ENCODE peak calls at places on chromosome 1, in six cellular contexts. R, S, X, U, M and Z are unnamed samples.

GRCh38 chr1:22331618-22332017 is 120.0 kb upstream of the ZBTB40 start:
- DNase-seq in S (no peak), U (peak), M (no peak), X (no peak), R (no peak), Z (no peak)

GRCh38 chr1:15282810-15283474 is 35.9 kb downstream of the FHAD1 start:
- DNase-seq in X (peak), M (peak), R (no peak), U (no peak), S (no peak), Z (no peak)

GRCh38 chr1:178341218-178341956 is 155.4 kb downstream of the CLEC20A start:
- DNase-seq in U (peak), S (peak), X (peak), M (peak), R (peak), Z (peak)

GRCh38 chr1:236761397-236762132 is 33.5 kb upstream of the MTR start:
- DNase-seq in R (no peak), M (no peak), S (no peak), X (no peak), U (no peak), Z (no peak)

GRCh38 chr1:68936530-68936929 is 439.6 kb upstream of the DEPDC1 start:
- DNase-seq in R (no peak), X (no peak), S (no peak), M (no peak), U (no peak), Z (no peak)

GRCh38 chr1:89624715-89625323 is 8.1 kb upstream of the LRRC8C start:
- DNase-seq in S (no peak), X (no peak), M (no peak), R (no peak), U (no peak), Z (no peak)

GRCh38 chr1:171142081-171142450 is 43.0 kb upstream of the FMO2 start:
- DNase-seq in S (peak), U (peak), R (no peak), X (peak), M (no peak), Z (no peak)

GRCh38 chr1:29474274-29474824 is 238.0 kb downstream of the PTPRU start:
- DNase-seq in S (no peak), M (no peak), R (no peak), X (peak), U (no peak), Z (no peak)

GRCh38 chr1:246742396-246742795 is 18.2 kb downstream of the SCCPDH start:
- DNase-seq in M (no peak), S (no peak), X (no peak), R (no peak), U (no peak), Z (no peak)

GRCh38 chr1:58909162-58909560 is 125.3 kb upstream of the JUN start:
- DNase-seq in M (no peak), S (peak), R (no peak), X (no peak), U (peak), Z (no peak)

GRCh38 chr1:37778654-37779053 is 13.7 kb upstream of the EPHA10 start:
- DNase-seq in M (no peak), U (no peak), X (no peak), R (no peak), S (no peak), Z (no peak)

GRCh38 chr1:93821412-93822144 is 57.4 kb downstream of the DNTTIP2 start:
- DNase-seq in S (no peak), U (peak), R (no peak), M (no peak), X (no peak), Z (no peak)

GRCh38 chr1:150619576-150620509 is 9.6 kb downstream of the ENSA start:
- DNase-seq in R (no peak), M (no peak), U (peak), X (peak), S (peak), Z (no peak)

GRCh38 chr1:27114522-27114921 is 40.4 kb downstream of the SLC9A1 start:
- DNase-seq in X (no peak), R (no peak), S (no peak), M (no peak), U (no peak), Z (no peak)

GRCh38 chr1:16075337-16076002 is 2.0 kb upstream of the FAM131C start:
- DNase-seq in R (no peak), U (peak), M (no peak), S (peak), X (no peak), Z (no peak)

GRCh38 chr1:93056214-93056613 is 22.9 kb upstream of the MTF2 start:
- DNase-seq in R (peak), S (peak), M (peak), U (peak), X (peak), Z (no peak)

GRCh38 chr1:24970399-24970753 is 40.3 kb upstream of the RUNX3 start:
- DNase-seq in X (peak), M (no peak), S (peak), R (peak), U (peak), Z (no peak)

GRCh38 chr1:214494706-214495105 is 56.7 kb downstream of the PTPN14 start:
- DNase-seq in R (no peak), U (no peak), S (no peak), X (peak), M (no peak), Z (no peak)

GRCh38 chr1:234230414-234230862 is 142.8 kb upstream of the COA6 start:
- DNase-seq in M (no peak), R (no peak), X (peak), U (no peak), S (no peak), Z (no peak)

DNA sequence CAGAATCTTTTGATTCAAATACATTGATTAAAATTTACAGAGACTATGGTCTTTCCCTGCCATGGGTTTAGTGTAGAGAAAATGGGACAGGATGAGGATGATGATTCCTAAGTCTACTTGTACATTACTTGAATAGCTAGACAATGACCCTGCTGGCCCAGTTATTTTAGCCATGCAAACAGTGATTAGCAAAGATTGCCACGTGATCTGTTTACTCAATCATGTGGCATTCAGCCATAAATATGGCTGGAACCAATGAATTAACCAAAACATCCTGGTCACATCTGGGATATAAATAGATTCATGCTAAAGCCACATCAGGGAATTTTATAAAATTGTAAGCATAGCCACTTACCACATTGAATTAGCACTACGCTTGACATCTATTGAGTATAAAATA is 167.3 kb downstream of the PBX1 start:
- DNase-seq in S (peak), M (no peak), X (no peak), U (peak), R (no peak), Z (no peak)
- H2BK15ac ChIP-seq in S (no peak), M (no peak), X (no peak), U (no peak), R (no peak), Z (no peak)

GRCh38 chr1:103523346-103523745 is 2.2 kb upstream of the RNPC3 start:
- DNase-seq in M (no peak), S (no peak), X (no peak), U (no peak), R (no peak), Z (no peak)
- H2BK15ac ChIP-seq in M (no peak), S (no peak), X (no peak), U (no peak), R (no peak), Z (no peak)

GRCh38 chr1:51756290-51756689 is 122.2 kb downstream of the NRDC start:
- DNase-seq in M (no peak), R (no peak), S (no peak), X (no peak), U (no peak), Z (no peak)

GRCh38 chr1:51755437-51755836 is 123.1 kb downstream of the NRDC start:
- DNase-seq in R (no peak), M (no peak), U (no peak), X (no peak), S (no peak), Z (no peak)

GRCh38 chr1:51754666-51755065 is 123.9 kb downstream of the NRDC start:
- DNase-seq in R (no peak), U (no peak), X (no peak), S (no peak), M (no peak), Z (no peak)

GRCh38 chr1:51752073-51752948 is 126.2 kb downstream of the NRDC start:
- DNase-seq in U (no peak), R (no peak), M (no peak), X (peak), S (no peak), Z (no peak)

DNA sequence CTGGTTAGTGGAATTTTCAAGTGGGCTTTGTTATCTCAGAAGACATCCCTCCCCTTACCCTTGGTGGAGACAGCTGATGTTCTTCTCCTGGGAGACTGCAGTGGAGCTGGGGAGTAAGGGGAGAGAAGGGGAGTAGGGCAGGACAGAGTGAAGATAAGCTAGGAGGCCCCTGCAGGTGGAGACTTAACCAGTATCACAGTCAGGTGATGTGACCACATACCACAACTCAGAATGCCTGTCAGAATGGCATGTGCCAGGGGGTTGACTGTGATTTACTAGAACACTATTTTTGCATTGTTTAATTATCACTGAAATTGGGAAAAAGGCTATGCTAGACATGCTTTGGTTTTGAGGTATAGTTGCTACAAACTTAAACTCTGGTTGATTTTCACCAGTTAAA is 124.6 kb downstream of the NRDC start:
- DNase-seq in X (peak), R (no peak), U (no peak), S (no peak), M (no peak), Z (no peak)
- H2BK15ac ChIP-seq in X (no peak), R (no peak), U (no peak), S (no peak), M (no peak), Z (no peak)

GRCh38 chr1:202711949-202712635 is 1.8 kb upstream of the SYT2 start:
- DNase-seq in S (no peak), M (no peak), X (no peak), R (peak), U (no peak), Z (no peak)
- H2BK15ac ChIP-seq in S (no peak), M (peak), X (no peak), R (no peak), U (no peak), Z (no peak)

GRCh38 chr1:64692911-64693310 is 52.0 kb upstream of the RAVER2 start:
- DNase-seq in R (no peak), X (no peak), M (no peak), S (no peak), U (no peak), Z (no peak)

GRCh38 chr1:64687725-64688285 is 57.1 kb upstream of the RAVER2 start:
- DNase-seq in S (peak), R (no peak), M (no peak), X (no peak), U (peak), Z (no peak)

GRCh38 chr1:64693406-64693805 is 51.5 kb upstream of the RAVER2 start:
- DNase-seq in R (no peak), M (no peak), S (no peak), X (no peak), U (no peak), Z (no peak)

GRCh38 chr1:64686828-64687724 is 57.8 kb upstream of the RAVER2 start:
- DNase-seq in R (no peak), M (no peak), X (peak), S (peak), U (peak), Z (peak)

DNA sequence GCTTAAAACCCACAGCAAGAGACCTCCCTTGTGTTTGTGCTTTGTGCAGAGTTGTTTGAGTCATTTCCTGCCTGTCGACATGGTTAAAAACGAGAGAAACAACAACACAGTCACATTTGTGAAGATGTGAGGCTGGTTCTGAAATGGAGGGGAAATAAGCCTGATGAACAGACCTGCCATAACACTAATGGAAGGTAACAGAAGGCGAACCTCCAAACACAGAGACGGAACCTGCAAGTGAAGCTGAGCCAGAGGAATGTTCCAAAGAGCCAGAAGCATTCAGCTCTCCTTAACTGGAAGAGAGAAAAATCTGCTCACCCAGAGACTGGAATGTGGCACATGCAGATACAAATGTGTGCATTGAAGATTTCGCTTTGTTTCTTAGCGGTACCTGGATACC is 53.2 kb upstream of the RAVER2 start:
- DNase-seq in M (no peak), U (peak), S (peak), R (no peak), X (peak), Z (no peak)
- H2BK15ac ChIP-seq in M (no peak), U (no peak), S (peak), R (no peak), X (no peak), Z (no peak)

DNA sequence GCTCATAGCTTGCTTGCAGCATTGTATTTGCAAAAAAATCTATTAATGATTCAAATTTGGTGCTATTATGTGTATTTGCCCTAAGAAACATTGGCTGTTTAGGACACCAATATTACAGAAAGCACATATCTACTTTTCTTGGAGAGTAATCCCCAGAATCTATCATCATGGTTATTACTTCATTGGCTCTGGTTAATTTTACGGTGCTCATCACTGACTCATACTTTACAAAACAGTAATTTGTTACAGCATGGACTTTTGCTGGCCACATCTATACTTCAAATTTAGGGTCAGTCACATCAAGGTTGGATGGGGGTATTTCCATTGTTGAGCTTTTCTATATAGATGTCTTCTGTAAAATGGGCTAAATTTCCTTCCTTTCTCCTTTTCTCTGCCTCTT is 45.7 kb downstream of the SH3GLB1 start:
- DNase-seq in M (no peak), X (no peak), U (no peak), R (no peak), S (no peak), Z (no peak)
- H2BK15ac ChIP-seq in M (no peak), X (no peak), U (no peak), R (no peak), S (no peak), Z (no peak)

DNA sequence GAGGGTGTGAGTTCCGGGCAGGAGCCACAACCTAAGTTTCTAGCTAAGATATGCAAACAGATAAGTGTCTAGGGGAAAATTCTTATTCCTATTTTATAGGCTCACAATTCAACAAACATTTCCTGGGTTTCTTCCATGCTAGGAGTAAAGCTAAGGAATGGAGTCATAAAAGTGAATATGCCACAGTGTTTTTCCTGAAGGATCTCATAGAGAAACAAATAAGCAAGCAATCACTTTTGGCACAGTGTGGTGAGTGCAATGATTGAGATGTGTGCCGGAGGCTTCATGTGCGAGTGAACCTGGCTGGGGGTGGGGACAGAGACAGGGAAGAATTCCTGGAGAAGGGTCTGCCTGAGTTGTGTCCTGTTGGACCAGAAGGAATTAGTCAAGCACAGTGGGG is 147.4 kb downstream of the TENT5C start:
- DNase-seq in U (no peak), M (no peak), S (no peak), X (peak), R (no peak), Z (no peak)
- H2BK15ac ChIP-seq in U (no peak), M (peak), S (peak), X (no peak), R (no peak), Z (no peak)